ENCODE peak calls at places on chromosomes 11 and 22, in eight cellular contexts. Z is HuH-7; W is PC-9; R is CD4-positive, alpha-beta T cell; C is HTR-8/SVneo; H is activated naive CD8-positive, alpha-beta T cell treated with anti-CD3 and anti-CD28 coated beads, Interleukin-2, amount 50 U/mL, for 16 hours; F is activated CD8-positive, alpha-beta memory T cell treated with anti-CD3 and anti-CD28 coated beads, Interleukin-2, amount 50 U/mL, for 4 hours; I is stimulated activated CD4-positive, alpha-beta T cell treated with anti-CD3 and anti-CD28 coated beads, Interleukin-2, amount 100 ng/mL, for 48 hours. L is an unnamed sample.

GRCh38 chr11:60857378-60858232 is 1.9 kb upstream of the PTGDR2 start:
- DNase-seq in C (no peak), Z (no peak), R (no peak), W (no peak), I (no peak), H (no peak), F (no peak), L (no peak)

GRCh38 chr11:34640050-34640971 is 19.4 kb downstream of the EHF start:
- DNase-seq in F (no peak), H (no peak), R (no peak), Z (peak), W (peak), C (no peak), I (no peak), L (no peak)

GRCh38 chr11:95337175-95337957 is 106.4 kb upstream of the SESN3 start:
- DNase-seq in F (no peak), Z (no peak), W (no peak), I (peak), H (peak), R (no peak), C (no peak), L (peak)

GRCh38 chr11:73538381-73538872 is 59.5 kb downstream of the FAM168A start:
- DNase-seq in I (no peak), C (no peak), W (no peak), Z (no peak), R (no peak), H (no peak), F (no peak), L (no peak)

GRCh38 chr22:49271369-49271727 is 556.3 kb downstream of the BRD1 start:
- DNase-seq in F (no peak), H (no peak), R (no peak), C (no peak), I (no peak), W (no peak), Z (no peak), L (no peak)

GRCh38 chr11:93570759-93571413 is 27.7 kb upstream of the SMCO4 start:
- DNase-seq in I (no peak), H (no peak), F (no peak), C (peak), R (no peak), W (peak), Z (peak), L (no peak)

GRCh38 chr11:78138694-78139421 is 568 bp downstream of the ALG8 start:
- DNase-seq in F (peak), R (peak), Z (no peak), W (peak), H (no peak), I (peak), C (peak), L (no peak)

GRCh38 chr11:78008174-78008573 is 13.7 kb upstream of the INTS4 start:
- DNase-seq in F (no peak), H (no peak), C (no peak), W (no peak), I (no peak), R (no peak), Z (no peak), L (no peak)

GRCh38 chr11:8928981-8929615 is 3.6 kb downstream of the C11orf16 start:
- DNase-seq in W (no peak), C (no peak), F (no peak), Z (no peak), H (no peak), R (no peak), I (no peak), L (no peak)

L was measured in left ventricle myocardium superior.